ENCODE peak calls at places on chromosomes 7 and 10, in nine cellular contexts. J is NCI-H1694; S is ELR; F is activated T-helper 9 cell treated with anti-CD3 and anti-CD28 coated beads, Interleukin-2, amount 50 U/mL, for 16 hours; P is T-helper 9 cell; T is T-helper 2 cell; G is mesothelial cell of epicardium; X is GM04503; K is T-helper 1 cell. B is an unnamed sample.

GRCh38 chr10:69049564-69049955 is 38.3 kb upstream of the SRGN start:
- DNase-seq in J (no peak), S (no peak), F (no peak), P (no peak), T (no peak), G (no peak), X (no peak), K (no peak), B (no peak)

GRCh38 chr7:2018786-2019692 is 213.7 kb downstream of the MAD1L1 start:
- DNase-seq in J (no peak), S (peak; percentile 81), F (no peak), P (no peak), T (peak; percentile 3), G (no peak), X (peak; percentile 55), K (no peak), B (no peak)

GRCh38 chr7:120775703-120776265 is 82.2 kb downstream of the TSPAN12 start:
- DNase-seq in J (no peak), S (no peak), F (no peak), P (no peak), T (no peak), G (no peak), X (no peak), K (no peak), B (no peak)

GRCh38 chr10:78215645-78216044 is 182.0 kb downstream of the RPS24 start:
- DNase-seq in J (no peak), S (no peak), F (no peak), P (no peak), T (no peak), G (no peak), X (peak; percentile 45), K (no peak), B (peak; percentile 95)

GRCh38 chr7:129069021-129069420 is 14.1 kb upstream of the TNPO3 start:
- DNase-seq in J (no peak), S (no peak), F (no peak), P (no peak), T (no peak), G (no peak), X (no peak), K (no peak), B (no peak)

GRCh38 chr7:123711832-123712293 is 36.9 kb downstream of the WASL start:
- DNase-seq in J (no peak), S (no peak), F (no peak), P (no peak), T (no peak), G (no peak), X (no peak), K (no peak), B (no peak)

GRCh38 chr10:91163709-91164474 is 56.6 kb upstream of the PCGF5 start:
- DNase-seq in J (no peak), S (peak; percentile 94), F (peak; percentile 62), P (peak; percentile 59), T (peak; percentile 18), G (peak; percentile 48), X (no peak), K (peak; percentile 29), B (peak; percentile 67)

GRCh38 chr7:142948603-142949002 is 9.3 kb downstream of the LLCFC1 start:
- DNase-seq in J (no peak), S (no peak), F (no peak), P (no peak), T (no peak), G (no peak), X (no peak), K (no peak), B (no peak)

GRCh38 chr10:87092861-87093460 is 1.7 kb downstream of the GLUD1 start:
- DNase-seq in J (no peak), S (peak; percentile 44), F (no peak), P (peak; percentile 6), T (no peak), G (no peak), X (no peak), K (no peak), B (peak; percentile 11)

GRCh38 chr7:108347616-108348015 is 108.6 kb downstream of the NRCAM start:
- DNase-seq in J (no peak), S (peak; percentile 53), F (no peak), P (no peak), T (no peak), G (peak; percentile 56), X (peak; percentile 16), K (no peak), B (peak; percentile 7)

GRCh38 chr10:87000491-87000890 is 19.6 kb upstream of the FAM25A start:
- DNase-seq in J (no peak), S (peak; percentile 58), F (no peak), P (no peak), T (no peak), G (no peak), X (no peak), K (no peak), B (no peak)

GRCh38 chr7:157932498-157933218 is 595.9 kb downstream of the DNAJB6 start:
- DNase-seq in J (no peak), S (peak; percentile 27), F (no peak), P (no peak), T (no peak), G (no peak), X (no peak), K (no peak), B (no peak)

GRCh38 chr7:98282727-98283126 is 1.2 kb downstream of the BRI3 start:
- DNase-seq in J (no peak), S (peak; percentile 40), F (no peak), P (no peak), T (no peak), G (no peak), X (no peak), K (no peak), B (no peak)

GRCh38 chr10:688621-689426 is 644 bp downstream of the DIP2C start:
- DNase-seq in J (no peak), S (peak; percentile 63), F (no peak), P (no peak), T (no peak), G (peak; percentile 71), X (no peak), K (no peak), B (peak; percentile 48)

GRCh38 chr10:113961261-113961938 is 82.3 kb upstream of the ADRB1 start:
- DNase-seq in J (no peak), S (no peak), F (peak; percentile 27), P (peak; percentile 56), T (peak; percentile 22), G (no peak), X (no peak), K (peak; percentile 52), B (no peak)

GRCh38 chr7:7157177-7157886 is 25.0 kb upstream of the C1GALT1 start:
- DNase-seq in J (no peak), S (peak; percentile 79), F (peak; percentile 7), P (peak; percentile 39), T (no peak), G (no peak), X (peak; percentile 62), K (no peak), B (no peak)

GRCh38 chr10:119503821-119504220 is 38.7 kb downstream of the RGS10 start:
- DNase-seq in J (no peak), S (no peak), F (no peak), P (no peak), T (no peak), G (no peak), X (no peak), K (no peak), B (no peak)

GRCh38 chr10:101897633-101898032 is 54.0 kb upstream of the KCNIP2 start:
- DNase-seq in J (peak; percentile 59), S (peak; percentile 39), F (no peak), P (no peak), T (no peak), G (no peak), X (no peak), K (no peak), B (peak; percentile 84)

GRCh38 chr7:30249986-30250774 is 34.2 kb upstream of the ZNRF2 start:
- DNase-seq in J (no peak), S (no peak), F (no peak), P (no peak), T (no peak), G (no peak), X (no peak), K (no peak), B (no peak)

GRCh38 chr10:77105756-77106155 is 531.9 kb downstream of the KCNMA1 start:
- DNase-seq in J (no peak), S (no peak), F (no peak), P (no peak), T (no peak), G (no peak), X (peak; percentile 51), K (no peak), B (no peak)

GRCh38 chr7:122520961-122521555 is 177.9 kb downstream of the RNF133 start:
- DNase-seq in J (no peak), S (no peak), F (no peak), P (no peak), T (no peak), G (no peak), X (no peak), K (no peak), B (no peak)

GRCh38 chr7:22802426-22802825 is 20.2 kb downstream of the TOMM7 start:
- DNase-seq in J (no peak), S (no peak), F (no peak), P (no peak), T (no peak), G (no peak), X (no peak), K (no peak), B (no peak)

GRCh38 chr7:104963378-104963990 is 50.5 kb upstream of the KMT2E start:
- DNase-seq in J (no peak), S (no peak), F (no peak), P (no peak), T (no peak), G (no peak), X (no peak), K (no peak), B (no peak)

GRCh38 chr10:28219241-28219640 is 83.6 kb downstream of the MPP7 start:
- DNase-seq in J (no peak), S (peak; percentile 14), F (no peak), P (no peak), T (no peak), G (no peak), X (peak; percentile 33), K (no peak), B (no peak)

GRCh38 chr10:43217563-43218205 is 49.2 kb downstream of the RASGEF1A start:
- DNase-seq in J (peak; percentile 45), S (no peak), F (no peak), P (no peak), T (no peak), G (no peak), X (no peak), K (no peak), B (no peak)

GRCh38 chr7:138458576-138459234 is 1.4 kb upstream of the TRIM24 start:
- DNase-seq in J (no peak), S (no peak), F (no peak), P (no peak), T (no peak), G (no peak), X (no peak), K (no peak), B (no peak)

GRCh38 chr10:15436696-15437095 is 65.6 kb upstream of the FAM171A1 start:
- DNase-seq in J (no peak), S (peak; percentile 19), F (no peak), P (no peak), T (no peak), G (no peak), X (no peak), K (no peak), B (no peak)

GRCh38 chr7:26202019-26202985 is 757 bp downstream of the CBX3 start:
- DNase-seq in J (peak; percentile 21), S (peak; percentile 54), F (peak; percentile 57), P (peak; percentile 54), T (peak; percentile 34), G (no peak), X (no peak), K (peak; percentile 30), B (peak; percentile 61)

GRCh38 chr7:66330961-66331360 is 125.8 kb downstream of the TPST1 start:
- DNase-seq in J (peak; percentile 83), S (no peak), F (no peak), P (no peak), T (no peak), G (no peak), X (peak; percentile 11), K (no peak), B (peak; percentile 82)

GRCh38 chr10:124996127-124996853 is 54.4 kb downstream of the ZRANB1 start:
- DNase-seq in J (no peak), S (no peak), F (no peak), P (no peak), T (no peak), G (peak; percentile 35), X (no peak), K (no peak), B (no peak)

GRCh38 chr10:102555781-102556328 is 52.1 kb downstream of the SUFU start:
- DNase-seq in J (no peak), S (peak; percentile 72), F (no peak), P (no peak), T (no peak), G (no peak), X (no peak), K (no peak), B (no peak)